ENCODE peak calls at places on chromosome 20, in ten cellular contexts. C is heart left ventricle; N is ovary; T is H9; V is sigmoid colon; E is mammary epithelial cell; U is WERI-Rb-1; L is tibial nerve; Y is A549; D is CD4-positive, CD25-positive, alpha-beta regulatory T cell. G is an unnamed sample.

GRCh38 chr20:8267009-8267408 is 134.9 kb downstream of the PLCB1 start:
- DNase-seq in L (no peak), N (no peak), E (no peak), U (no peak), V (no peak), D (no peak), T (no peak), C (no peak), Y (no peak), G (no peak)

GRCh38 chr20:63622732-63623131 is 4.2 kb downstream of the GMEB2 start:
- DNase-seq in T (no peak), N (no peak), U (no peak), C (no peak), E (no peak), Y (no peak), V (no peak), L (no peak), D (no peak), G (no peak)

GRCh38 chr20:4225778-4226177 is 210.4 kb upstream of the RNF24 start:
- DNase-seq in Y (no peak), L (no peak), E (peak; percentile 71), D (no peak), C (peak; percentile 47), V (no peak), T (no peak), U (no peak), N (no peak), G (no peak)

GRCh38 chr20:33663161-33664084 is 1.3 kb downstream of the C20orf144 start:
- DNase-seq in N (peak; percentile 77), C (peak; percentile 88), T (peak; percentile 84), D (peak; percentile 84), Y (peak; percentile 73), L (no peak), E (peak; percentile 71), V (peak; percentile 91), U (peak; percentile 78), G (peak; percentile 43)

GRCh38 chr20:50520222-50520877 is 10.2 kb downstream of the PTPN1 start:
- DNase-seq in L (no peak), U (no peak), E (no peak), Y (no peak), C (no peak), D (no peak), N (no peak), V (no peak), T (no peak), G (no peak)

GRCh38 chr20:49989234-49990065 is 6.7 kb downstream of the SNAI1 start:
- DNase-seq in L (peak; percentile 72), U (no peak), N (peak; percentile 65), V (peak; percentile 90), C (peak; percentile 77), T (no peak), Y (no peak), E (no peak), D (no peak), G (peak; percentile 10)

GRCh38 chr20:23165307-23165750 is 79.2 kb upstream of the CD93 start:
- DNase-seq in N (no peak), V (no peak), D (no peak), L (no peak), U (no peak), T (peak; percentile 58), E (no peak), Y (no peak), C (no peak), G (no peak)

GRCh38 chr20:48826064-48826463 is 1.7 kb downstream of the PREX1 start:
- DNase-seq in E (no peak), U (peak; percentile 90), Y (no peak), L (no peak), D (no peak), N (no peak), T (peak; percentile 69), V (no peak), C (no peak), G (no peak)

GRCh38 chr20:21808863-21809664 is 103.6 kb downstream of the PAX1 start:
- DNase-seq in D (peak; percentile 2), U (peak; percentile 56), L (peak; percentile 45), V (no peak), Y (peak; percentile 66), N (no peak), E (no peak), C (peak; percentile 25), T (peak; percentile 80), G (no peak)

GRCh38 chr20:44589522-44589921 is 7.1 kb downstream of the PKIG start:
- DNase-seq in V (no peak), L (no peak), T (no peak), Y (no peak), C (no peak), D (no peak), E (no peak), N (no peak), U (no peak), G (no peak)

GRCh38 chr20:14470231-14470894 is 133.0 kb upstream of the FLRT3 start:
- DNase-seq in C (no peak), N (no peak), U (no peak), D (no peak), Y (no peak), E (no peak), L (no peak), T (no peak), V (no peak), G (peak; percentile 65)

GRCh38 chr20:63740501-63741353 is 1.2 kb downstream of the SLC2A4RG start:
- DNase-seq in V (peak; percentile 98), C (peak; percentile 93), E (peak; percentile 84), D (peak; percentile 48), T (peak; percentile 83), Y (peak; percentile 94), U (peak; percentile 53), L (peak; percentile 97), N (peak; percentile 98), G (peak; percentile 64)

GRCh38 chr20:61324906-61325305 is 72.8 kb downstream of the CDH4 start:
- DNase-seq in E (no peak), L (no peak), N (no peak), C (no peak), U (no peak), V (no peak), T (no peak), Y (no peak), D (no peak), G (no peak)

GRCh38 chr20:3164763-3165410 is 5.2 kb upstream of the FASTKD5 start:
- DNase-seq in U (no peak), C (no peak), D (no peak), T (no peak), E (no peak), V (peak; percentile 59), Y (no peak), N (no peak), L (no peak), G (no peak)

GRCh38 chr20:60877071-60877470 is 375.0 kb upstream of the CDH4 start:
- DNase-seq in N (no peak), C (no peak), Y (no peak), D (no peak), U (peak; percentile 16), T (no peak), E (no peak), L (no peak), V (no peak), G (no peak)

GRCh38 chr20:32333181-32333987 is 24.7 kb upstream of the ASXL1 start:
- DNase-seq in C (no peak), T (no peak), D (no peak), N (no peak), E (no peak), U (no peak), V (no peak), Y (no peak), L (no peak), G (no peak)
- H3K27ac ChIP-seq in C (peak overlapping the region; percentile 79), T (no peak overlapping the region), D (peak overlapping the region; percentile 71), N (no peak overlapping the region), E (no peak overlapping the region), U (no peak overlapping the region), V (no peak overlapping the region), Y (no peak overlapping the region), L (no peak overlapping the region), G (peak overlapping the region; percentile 56)

DNA sequence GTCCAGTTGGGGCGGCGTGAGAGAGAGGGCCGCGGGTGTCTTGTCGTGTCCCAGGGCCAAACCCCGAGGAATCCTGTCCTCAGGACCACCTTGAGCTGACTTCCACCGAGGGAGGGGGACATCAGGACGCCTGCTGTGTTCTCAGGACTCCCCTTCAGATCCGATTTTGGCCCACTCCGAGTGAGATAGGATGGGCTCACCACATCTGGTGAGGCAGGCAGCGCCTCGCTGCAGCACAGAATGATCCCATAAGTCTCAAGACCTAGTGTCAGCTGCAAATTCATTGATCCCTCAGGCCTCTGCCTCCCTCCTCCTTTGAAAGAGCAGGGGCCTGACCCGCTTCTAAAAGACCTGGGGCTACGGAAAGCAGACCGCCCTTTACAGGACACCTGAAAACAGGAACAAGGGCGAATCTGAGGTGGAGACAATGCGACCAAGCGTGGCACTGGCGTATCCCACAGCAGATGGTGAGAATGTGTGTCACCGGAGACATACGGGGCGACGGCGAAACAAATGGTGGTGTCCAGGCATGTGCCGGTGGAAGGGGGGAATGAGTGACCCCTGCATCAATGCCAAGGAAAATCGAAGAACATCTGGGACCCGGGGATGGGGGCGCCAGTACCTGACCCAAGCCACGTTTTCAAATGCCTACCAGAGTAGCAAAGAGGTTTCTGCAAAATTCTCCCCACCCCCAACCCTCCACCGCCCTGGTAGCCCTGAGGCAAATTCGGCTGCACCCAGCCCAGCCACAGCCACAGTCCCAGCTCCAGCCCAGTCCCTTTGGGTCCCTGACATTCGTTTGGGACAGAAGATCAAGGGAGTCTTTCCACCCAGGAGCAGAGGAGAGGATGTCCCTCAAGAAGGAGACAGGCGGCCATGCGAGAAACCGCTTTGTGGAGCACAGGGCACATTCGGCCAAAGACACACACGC is 162.1 kb upstream of the ZNF337 start:
- DNase-seq in E (no peak), V (peak; percentile 30), D (no peak), U (no peak), Y (no peak), C (no peak), N (no peak), T (no peak), L (no peak), G (no peak)
- H3K27ac ChIP-seq in E (no peak overlapping the region), V (no peak overlapping the region), D (no peak overlapping the region), U (no peak overlapping the region), Y (no peak overlapping the region), C (no peak overlapping the region), N (no peak overlapping the region), T (no peak overlapping the region), L (no peak overlapping the region), G (no peak overlapping the region)

GRCh38 chr20:57627972-57628650 is 7.9 kb upstream of the ZBP1 start:
- DNase-seq in L (peak; percentile 75), U (no peak), T (no peak), E (no peak), Y (no peak), D (peak; percentile 65), V (no peak), N (no peak), C (peak; percentile 70), G (no peak)
- H3K27ac ChIP-seq in L (peak overlapping the region; percentile 52), U (no peak overlapping the region), T (no peak overlapping the region), E (no peak overlapping the region), Y (peak overlapping the region; percentile 30), D (peak overlapping the region; percentile 89), V (peak overlapping the region; percentile 73), N (no peak overlapping the region), C (peak overlapping the region; percentile 86), G (peak overlapping the region; percentile 65)

DNA sequence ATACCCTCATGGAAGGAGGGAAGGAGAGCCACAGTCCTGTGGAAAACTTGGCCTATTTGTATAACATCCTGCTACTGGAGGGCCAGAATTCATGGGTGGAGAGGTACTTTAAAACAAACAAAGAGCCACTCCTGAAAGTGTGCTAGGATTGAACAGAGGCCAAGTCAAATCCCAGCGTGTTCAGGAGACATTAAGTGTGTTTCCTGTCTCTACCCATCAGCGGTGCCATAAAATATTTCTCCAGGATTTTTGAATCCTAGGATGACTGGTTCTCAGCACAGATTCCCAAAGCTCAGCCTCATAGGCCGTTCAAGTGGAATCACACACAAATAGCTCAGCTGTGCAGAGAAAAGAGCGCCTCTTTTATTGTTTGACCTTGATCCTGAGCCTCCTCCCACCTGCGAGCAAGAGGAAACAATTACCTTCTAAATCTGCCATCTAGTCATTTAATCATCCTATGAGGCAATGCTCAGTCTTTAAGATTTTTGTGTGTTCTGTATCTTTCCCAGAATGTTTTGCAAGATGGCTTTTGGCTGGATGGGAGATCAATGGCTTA is 31.8 kb upstream of the RALGAPA2 start:
- DNase-seq in E (no peak), U (no peak), C (no peak), Y (no peak), L (no peak), D (no peak), V (no peak), T (no peak), N (no peak), G (no peak)
- H3K27ac ChIP-seq in E (no peak overlapping the region), U (no peak overlapping the region), C (peak overlapping the region; percentile 79), Y (no peak overlapping the region), L (peak overlapping the region; percentile 6), D (no peak overlapping the region), V (peak overlapping the region; percentile 76), T (no peak overlapping the region), N (peak overlapping the region; percentile 66), G (peak overlapping the region; percentile 74)

G was measured in caudate nucleus.